ENCODE peak calls at places on chromosome 19, in eight cellular contexts. One of them, this sample, is unnamed.
A peak's percentile ranks its signal among the peaks of the same experiment; 100 is the strongest.

GRCh38 chr19:47479701-47480503 is 4.1 kb downstream of the KPTN start:
- DNase-seq in ovary: no peak
- DNase-seq in adrenal gland: no peak
- DNase-seq in GM23248: no peak
- DNase-seq in spleen: no peak
- DNase-seq in breast epithelium: no peak
- DNase-seq in sigmoid colon: no peak
- DNase-seq in H9: peak; percentile 88
- DNase-seq in this sample: peak; percentile 75

GRCh38 chr19:50449236-50449899 is 16.7 kb downstream of the MYBPC2 start:
- DNase-seq in H9: no peak
- DNase-seq in GM23248: no peak
- DNase-seq in ovary: no peak
- DNase-seq in sigmoid colon: no peak
- DNase-seq in adrenal gland: no peak
- DNase-seq in breast epithelium: no peak
- DNase-seq in spleen: no peak
- DNase-seq in this sample: no peak

GRCh38 chr19:4324228-4324627 is 14.4 kb downstream of the STAP2 start:
- DNase-seq in adrenal gland: no peak
- DNase-seq in breast epithelium: no peak
- DNase-seq in sigmoid colon: no peak
- DNase-seq in spleen: no peak
- DNase-seq in ovary: no peak
- DNase-seq in GM23248: no peak
- DNase-seq in H9: no peak
- DNase-seq in this sample: no peak

GRCh38 chr19:39927524-39928356 is 6.7 kb downstream of the FCGBP start:
- DNase-seq in breast epithelium: no peak
- DNase-seq in sigmoid colon: no peak
- DNase-seq in spleen: no peak
- DNase-seq in ovary: no peak
- DNase-seq in H9: no peak
- DNase-seq in adrenal gland: no peak
- DNase-seq in GM23248: no peak
- DNase-seq in this sample: no peak

GRCh38 chr19:2755811-2756210 is 16.0 kb upstream of the SLC39A3 start:
- DNase-seq in GM23248: no peak
- DNase-seq in sigmoid colon: no peak
- DNase-seq in ovary: no peak
- DNase-seq in adrenal gland: no peak
- DNase-seq in H9: no peak
- DNase-seq in spleen: peak; percentile 51
- DNase-seq in breast epithelium: no peak
- DNase-seq in this sample: no peak

GRCh38 chr19:53503126-53503525 is 34.8 kb upstream of the ZNF331 start:
- DNase-seq in spleen: no peak
- DNase-seq in H9: no peak
- DNase-seq in sigmoid colon: no peak
- DNase-seq in GM23248: no peak
- DNase-seq in breast epithelium: no peak
- DNase-seq in ovary: no peak
- DNase-seq in adrenal gland: no peak
- DNase-seq in this sample: no peak

GRCh38 chr19:18967358-18968146 is 26.5 kb upstream of the HOMER3 start:
- DNase-seq in spleen: peak; percentile 88
- DNase-seq in H9: no peak
- DNase-seq in sigmoid colon: peak; percentile 86
- DNase-seq in GM23248: peak; percentile 85
- DNase-seq in breast epithelium: peak; percentile 88
- DNase-seq in ovary: no peak
- DNase-seq in adrenal gland: peak; percentile 74
- DNase-seq in this sample: peak; percentile 85

GRCh38 chr19:41339936-41340335 is 13.8 kb downstream of the TGFB1 start:
- DNase-seq in spleen: no peak
- DNase-seq in sigmoid colon: no peak
- DNase-seq in adrenal gland: no peak
- DNase-seq in H9: no peak
- DNase-seq in GM23248: peak; percentile 25
- DNase-seq in breast epithelium: no peak
- DNase-seq in ovary: no peak
- DNase-seq in this sample: no peak

GRCh38 chr19:54523403-54523802 is 20.8 kb downstream of the LAIR2 start:
- DNase-seq in GM23248: peak; percentile 78
- DNase-seq in sigmoid colon: no peak
- DNase-seq in ovary: no peak
- DNase-seq in H9: no peak
- DNase-seq in breast epithelium: no peak
- DNase-seq in adrenal gland: no peak
- DNase-seq in spleen: no peak
- DNase-seq in this sample: no peak

GRCh38 chr19:8210660-8211101 is 1.5 kb downstream of the CERS4 start:
- DNase-seq in breast epithelium: no peak
- DNase-seq in ovary: no peak
- DNase-seq in GM23248: no peak
- DNase-seq in spleen: no peak
- DNase-seq in H9: no peak
- DNase-seq in adrenal gland: no peak
- DNase-seq in sigmoid colon: no peak
- DNase-seq in this sample: no peak

GRCh38 chr19:14434543-14435319 is 1.6 kb downstream of the PKN1 start:
- DNase-seq in ovary: no peak
- DNase-seq in breast epithelium: peak; percentile 39
- DNase-seq in spleen: peak; percentile 86
- DNase-seq in adrenal gland: peak; percentile 83
- DNase-seq in GM23248: peak; percentile 92
- DNase-seq in sigmoid colon: peak; percentile 89
- DNase-seq in H9: no peak
- DNase-seq in this sample: peak; percentile 87

GRCh38 chr19:14561832-14562351 is 10.0 kb downstream of the NDUFB7 start:
- DNase-seq in ovary: no peak
- DNase-seq in GM23248: no peak
- DNase-seq in H9: peak; percentile 48
- DNase-seq in adrenal gland: no peak
- DNase-seq in sigmoid colon: no peak
- DNase-seq in breast epithelium: peak; percentile 62
- DNase-seq in spleen: no peak
- DNase-seq in this sample: peak; percentile 73

GRCh38 chr19:34336781-34337271 is 28.2 kb upstream of the GPI start:
- DNase-seq in spleen: no peak
- DNase-seq in breast epithelium: no peak
- DNase-seq in adrenal gland: peak; percentile 45
- DNase-seq in ovary: no peak
- DNase-seq in sigmoid colon: no peak
- DNase-seq in H9: no peak
- DNase-seq in GM23248: peak; percentile 70
- DNase-seq in this sample: no peak

GRCh38 chr19:7852851-7853759 is 21.1 kb downstream of the PRR36 start:
- DNase-seq in adrenal gland: peak; percentile 86
- DNase-seq in ovary: peak; percentile 73
- DNase-seq in H9: peak; percentile 96
- DNase-seq in GM23248: peak; percentile 70
- DNase-seq in sigmoid colon: no peak
- DNase-seq in breast epithelium: peak; percentile 59
- DNase-seq in spleen: peak; percentile 91
- DNase-seq in this sample: peak; percentile 83

GRCh38 chr19:7856679-7857663 is 17.2 kb downstream of the PRR36 start:
- DNase-seq in sigmoid colon: no peak
- DNase-seq in ovary: no peak
- DNase-seq in adrenal gland: no peak
- DNase-seq in GM23248: no peak
- DNase-seq in spleen: no peak
- DNase-seq in breast epithelium: no peak
- DNase-seq in H9: peak; percentile 28
- DNase-seq in this sample: no peak

GRCh38 chr19:41265376-41266153 is 1.4 kb downstream of the HNRNPUL1 start:
- DNase-seq in breast epithelium: no peak
- DNase-seq in adrenal gland: peak; percentile 40
- DNase-seq in GM23248: peak; percentile 63
- DNase-seq in ovary: no peak
- DNase-seq in sigmoid colon: peak; percentile 64
- DNase-seq in spleen: no peak
- DNase-seq in H9: no peak
- DNase-seq in this sample: peak; percentile 19

GRCh38 chr19:18364826-18365528 is 21.0 kb upstream of the GDF15 start:
- DNase-seq in spleen: no peak
- DNase-seq in GM23248: peak; percentile 92
- DNase-seq in adrenal gland: peak; percentile 95
- DNase-seq in H9: no peak
- DNase-seq in sigmoid colon: peak; percentile 87
- DNase-seq in ovary: peak; percentile 87
- DNase-seq in breast epithelium: peak; percentile 90
- DNase-seq in this sample: peak; percentile 47

GRCh38 chr19:772730-773436 is 22.0 kb downstream of the MISP start:
- DNase-seq in GM23248: no peak
- DNase-seq in breast epithelium: no peak
- DNase-seq in spleen: no peak
- DNase-seq in adrenal gland: no peak
- DNase-seq in ovary: no peak
- DNase-seq in H9: peak; percentile 83
- DNase-seq in sigmoid colon: no peak
- DNase-seq in this sample: no peak

GRCh38 chr19:47445937-47446402 is 25.7 kb downstream of the SLC8A2 start:
- DNase-seq in GM23248: peak; percentile 36
- DNase-seq in adrenal gland: peak; percentile 56
- DNase-seq in breast epithelium: no peak
- DNase-seq in H9: peak; percentile 75
- DNase-seq in sigmoid colon: no peak
- DNase-seq in spleen: peak; percentile 92
- DNase-seq in ovary: no peak
- DNase-seq in this sample: peak; percentile 32

GRCh38 chr19:39582442-39582841 is 19.9 kb upstream of the LGALS13 start:
- DNase-seq in sigmoid colon: no peak
- DNase-seq in adrenal gland: no peak
- DNase-seq in spleen: no peak
- DNase-seq in H9: no peak
- DNase-seq in ovary: no peak
- DNase-seq in breast epithelium: no peak
- DNase-seq in GM23248: no peak
- DNase-seq in this sample: no peak

GRCh38 chr19:3840804-3841203 is 28.0 kb downstream of the ZFR2 start:
- DNase-seq in GM23248: no peak
- DNase-seq in spleen: no peak
- DNase-seq in adrenal gland: no peak
- DNase-seq in ovary: no peak
- DNase-seq in H9: no peak
- DNase-seq in breast epithelium: no peak
- DNase-seq in sigmoid colon: no peak
- DNase-seq in this sample: no peak

DNA sequence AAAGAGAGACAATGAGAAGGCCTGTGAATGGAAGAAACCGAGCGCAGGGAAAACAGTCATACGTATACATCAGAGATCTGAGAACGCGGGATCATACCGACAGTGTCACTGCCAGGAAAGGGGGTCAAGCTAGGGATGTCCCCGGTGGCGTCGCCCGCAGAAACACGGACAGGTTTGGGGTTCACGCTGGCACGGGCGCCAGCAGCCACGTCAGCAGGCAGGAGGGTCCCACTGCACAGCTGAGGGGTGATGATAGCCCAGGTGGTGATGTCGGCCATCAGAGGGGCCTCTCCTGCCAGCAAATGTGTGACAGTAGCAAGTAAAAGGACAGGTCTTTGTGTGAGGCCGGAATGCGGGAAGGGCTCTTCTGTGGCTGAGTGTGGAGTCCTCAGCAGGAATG is 3.4 kb upstream of the ZNF229 start:
- DNase-seq in GM23248: no peak
- DNase-seq in ovary: no peak
- DNase-seq in sigmoid colon: no peak
- DNase-seq in H9: no peak
- DNase-seq in spleen: no peak
- DNase-seq in breast epithelium: no peak
- DNase-seq in adrenal gland: no peak
- DNase-seq in this sample: no peak
- H3K9me3 ChIP-seq in GM23248: no peaks in the 10 kb centered on the region
- H3K9me3 ChIP-seq in ovary: no peaks in the 10 kb centered on the region
- H3K9me3 ChIP-seq in sigmoid colon: no peaks in the 10 kb centered on the region
- H3K9me3 ChIP-seq in H9: peaks cover 29% of the 10 kb centered on the region
- H3K9me3 ChIP-seq in spleen: peaks cover 99% of the 10 kb centered on the region
- H3K9me3 ChIP-seq in breast epithelium: peaks cover 45% of the 10 kb centered on the region
- H3K9me3 ChIP-seq in adrenal gland: no peaks in the 10 kb centered on the region
- H3K9me3 ChIP-seq in this sample: peaks cover 2% of the 10 kb centered on the region

GRCh38 chr19:10518444-10519361 is 1.5 kb upstream of the S1PR5 start:
- DNase-seq in adrenal gland: no peak
- DNase-seq in spleen: no peak
- DNase-seq in H9: no peak
- DNase-seq in breast epithelium: no peak
- DNase-seq in sigmoid colon: no peak
- DNase-seq in ovary: no peak
- DNase-seq in GM23248: no peak
- DNase-seq in this sample: no peak
- H3K4me1 ChIP-seq in adrenal gland: peaks cover 13% of the 10 kb centered on the region
- H3K4me1 ChIP-seq in spleen: peaks cover 41% of the 10 kb centered on the region
- H3K4me1 ChIP-seq in H9: no peaks in the 10 kb centered on the region
- H3K4me1 ChIP-seq in breast epithelium: no peaks in the 10 kb centered on the region
- H3K4me1 ChIP-seq in sigmoid colon: peaks cover 34% of the 10 kb centered on the region
- H3K4me1 ChIP-seq in ovary: peaks cover 3% of the 10 kb centered on the region
- H3K4me1 ChIP-seq in GM23248: no peaks in the 10 kb centered on the region
- H3K4me1 ChIP-seq in this sample: no peaks in the 10 kb centered on the region

GRCh38 chr19:23099966-23100365 is 16.9 kb upstream of the ZNF730 start:
- DNase-seq in GM23248: no peak
- DNase-seq in ovary: no peak
- DNase-seq in spleen: no peak
- DNase-seq in breast epithelium: no peak
- DNase-seq in adrenal gland: no peak
- DNase-seq in sigmoid colon: no peak
- DNase-seq in H9: no peak
- DNase-seq in this sample: no peak
- H3K9me3 ChIP-seq in GM23248: no peaks in the 10 kb centered on the region
- H3K9me3 ChIP-seq in ovary: no peaks in the 10 kb centered on the region
- H3K9me3 ChIP-seq in spleen: peaks cover 27% of the 10 kb centered on the region
- H3K9me3 ChIP-seq in breast epithelium: no peaks in the 10 kb centered on the region
- H3K9me3 ChIP-seq in adrenal gland: no peaks in the 10 kb centered on the region
- H3K9me3 ChIP-seq in sigmoid colon: no peaks in the 10 kb centered on the region
- H3K9me3 ChIP-seq in H9: no peaks in the 10 kb centered on the region
- H3K9me3 ChIP-seq in this sample: no peaks in the 10 kb centered on the region

DNA sequence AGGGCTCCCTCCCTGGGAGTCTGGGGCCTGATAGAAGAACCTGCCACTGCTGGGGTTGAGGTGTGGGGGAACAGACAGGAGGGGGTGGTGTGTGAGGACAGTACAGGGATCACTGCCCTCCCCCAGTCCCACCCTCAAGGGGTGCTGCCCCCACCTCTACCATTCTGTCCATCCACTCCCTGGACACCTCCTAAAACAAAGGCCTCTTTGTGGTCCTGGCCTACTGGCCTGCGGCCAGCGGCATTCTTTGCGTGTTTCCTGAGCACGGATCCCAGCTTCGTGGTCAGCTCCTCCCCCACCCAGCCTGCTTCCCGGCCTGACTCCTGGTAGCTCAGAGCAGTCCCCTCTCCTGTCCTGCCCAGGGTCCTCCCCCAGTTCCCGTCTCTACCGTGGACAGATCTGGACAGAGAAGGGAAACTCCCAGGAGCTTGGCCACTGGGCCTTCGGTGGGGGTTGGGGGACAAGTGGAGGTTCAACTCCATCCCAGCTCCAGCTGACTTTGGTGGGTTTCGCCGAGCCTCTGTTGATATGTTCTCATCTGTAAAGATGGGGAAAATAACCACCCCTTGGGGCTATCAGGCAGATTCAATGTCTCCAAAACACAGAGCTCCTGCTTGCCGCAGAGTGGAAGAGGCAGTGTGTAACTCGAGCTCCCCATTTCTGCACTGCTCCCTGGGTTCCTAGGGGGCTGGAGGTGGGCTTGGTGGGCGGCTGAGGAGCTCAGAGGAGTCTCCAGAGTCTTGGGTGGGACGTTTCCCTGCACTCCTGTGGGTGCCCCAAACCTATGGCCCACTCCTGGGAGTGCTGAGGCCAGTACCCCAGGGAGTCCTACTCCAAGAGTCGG is 48.7 kb downstream of the LYL1 start:
- DNase-seq in adrenal gland: peak; percentile 65
- DNase-seq in breast epithelium: peak; percentile 98
- DNase-seq in ovary: peak; percentile 88
- DNase-seq in H9: no peak
- DNase-seq in GM23248: peak; percentile 95
- DNase-seq in sigmoid colon: peak; percentile 95
- DNase-seq in spleen: no peak
- DNase-seq in this sample: peak; percentile 97
- H3K4me1 ChIP-seq in adrenal gland: no peaks in the 10 kb centered on the region
- H3K4me1 ChIP-seq in breast epithelium: peaks cover 67% of the 10 kb centered on the region
- H3K4me1 ChIP-seq in ovary: peaks cover 58% of the 10 kb centered on the region
- H3K4me1 ChIP-seq in H9: peaks cover 8% of the 10 kb centered on the region
- H3K4me1 ChIP-seq in GM23248: peaks cover 76% of the 10 kb centered on the region
- H3K4me1 ChIP-seq in sigmoid colon: peaks cover 100% of the 10 kb centered on the region
- H3K4me1 ChIP-seq in spleen: peaks cover 67% of the 10 kb centered on the region
- H3K4me1 ChIP-seq in this sample: peaks cover 61% of the 10 kb centered on the region

This sample was measured in right cardiac atrium.